ENCODE peak calls at places on chromosomes 5 and 9, in five cellular contexts. One of them, this sample, is unnamed.
A peak's percentile ranks its signal among the peaks of the same experiment; 100 is the strongest.

GRCh38 chr5:171537463-171537862 is 118.0 kb downstream of the FGF18 start:
- DNase-seq in foreskin fibroblast: peak; percentile 33
- DNase-seq in OCI-LY7: no peak
- DNase-seq in WTC11: no peak
- DNase-seq in AG04449: no peak
- DNase-seq in this sample: no peak

GRCh38 chr9:129850821-129851540 is 15.7 kb downstream of the USP20 start:
- DNase-seq in OCI-LY7: no peak
- DNase-seq in foreskin fibroblast: no peak
- DNase-seq in AG04449: peak; percentile 10
- DNase-seq in WTC11: no peak
- DNase-seq in this sample: no peak

GRCh38 chr5:98771389-98772109 is 1.9 kb upstream of the RGMB start:
- DNase-seq in OCI-LY7: peak; percentile 83
- DNase-seq in WTC11: peak; percentile 49
- DNase-seq in AG04449: peak; percentile 71
- DNase-seq in foreskin fibroblast: peak; percentile 87
- DNase-seq in this sample: peak; percentile 66

GRCh38 chr5:180642181-180643140 is 6.9 kb downstream of the FLT4 start:
- DNase-seq in WTC11: no peak
- DNase-seq in AG04449: no peak
- DNase-seq in OCI-LY7: no peak
- DNase-seq in foreskin fibroblast: no peak
- DNase-seq in this sample: no peak

GRCh38 chr5:176886336-176887251 is 12.6 kb downstream of the HK3 start:
- DNase-seq in WTC11: no peak
- DNase-seq in AG04449: no peak
- DNase-seq in OCI-LY7: no peak
- DNase-seq in foreskin fibroblast: no peak
- DNase-seq in this sample: no peak

GRCh38 chr9:113525208-113525607 is 61.7 kb downstream of the RGS3 start:
- DNase-seq in foreskin fibroblast: no peak
- DNase-seq in OCI-LY7: no peak
- DNase-seq in AG04449: no peak
- DNase-seq in WTC11: no peak
- DNase-seq in this sample: no peak

GRCh38 chr9:34928921-34929320 is 29.2 kb upstream of the PHF24 start:
- DNase-seq in OCI-LY7: no peak
- DNase-seq in foreskin fibroblast: no peak
- DNase-seq in WTC11: no peak
- DNase-seq in AG04449: no peak
- DNase-seq in this sample: no peak

GRCh38 chr5:761206-761771 is 23.2 kb downstream of the ZDHHC11B start:
- DNase-seq in AG04449: no peak
- DNase-seq in WTC11: no peak
- DNase-seq in foreskin fibroblast: no peak
- DNase-seq in OCI-LY7: no peak
- DNase-seq in this sample: no peak

GRCh38 chr9:89873801-89874200 is 269.0 kb downstream of the GADD45G start:
- DNase-seq in foreskin fibroblast: no peak
- DNase-seq in WTC11: no peak
- DNase-seq in OCI-LY7: no peak
- DNase-seq in AG04449: no peak
- DNase-seq in this sample: no peak

GRCh38 chr5:172050070-172050469 is 43.6 kb upstream of the FBXW11 start:
- DNase-seq in WTC11: no peak
- DNase-seq in AG04449: no peak
- DNase-seq in OCI-LY7: no peak
- DNase-seq in foreskin fibroblast: no peak
- DNase-seq in this sample: no peak

GRCh38 chr5:172282277-172283019 is 1.1 kb downstream of the UBTD2 start:
- DNase-seq in AG04449: no peak
- DNase-seq in foreskin fibroblast: no peak
- DNase-seq in OCI-LY7: peak; percentile 11
- DNase-seq in WTC11: no peak
- DNase-seq in this sample: no peak

GRCh38 chr5:151675956-151676712 is 10.6 kb downstream of the SPARC start:
- DNase-seq in AG04449: no peak
- DNase-seq in OCI-LY7: no peak
- DNase-seq in foreskin fibroblast: no peak
- DNase-seq in WTC11: no peak
- DNase-seq in this sample: no peak

GRCh38 chr5:1076406-1076805 is 35.5 kb downstream of the SLC12A7 start:
- DNase-seq in foreskin fibroblast: no peak
- DNase-seq in OCI-LY7: no peak
- DNase-seq in WTC11: no peak
- DNase-seq in AG04449: no peak
- DNase-seq in this sample: no peak

GRCh38 chr9:84990416-84990815 is 320.9 kb downstream of the NTRK2 start:
- DNase-seq in OCI-LY7: no peak
- DNase-seq in WTC11: no peak
- DNase-seq in foreskin fibroblast: no peak
- DNase-seq in AG04449: no peak
- DNase-seq in this sample: no peak

GRCh38 chr9:124016152-124017063 is 4.8 kb downstream of the LHX2 start:
- DNase-seq in WTC11: no peak
- DNase-seq in foreskin fibroblast: no peak
- DNase-seq in AG04449: no peak
- DNase-seq in OCI-LY7: no peak
- DNase-seq in this sample: no peak

GRCh38 chr9:97808415-97808814 is 44.6 kb upstream of the FOXE1 start:
- DNase-seq in OCI-LY7: no peak
- DNase-seq in WTC11: no peak
- DNase-seq in AG04449: no peak
- DNase-seq in foreskin fibroblast: no peak
- DNase-seq in this sample: no peak

GRCh38 chr5:10556893-10557746 is 6.8 kb upstream of the ANKRD33B start:
- DNase-seq in AG04449: no peak
- DNase-seq in OCI-LY7: no peak
- DNase-seq in foreskin fibroblast: no peak
- DNase-seq in WTC11: no peak
- DNase-seq in this sample: no peak

GRCh38 chr9:125536184-125537152 is 170.5 kb downstream of the MAPKAP1 start:
- DNase-seq in WTC11: no peak
- DNase-seq in foreskin fibroblast: no peak
- DNase-seq in AG04449: no peak
- DNase-seq in OCI-LY7: no peak
- DNase-seq in this sample: no peak

GRCh38 chr5:167794121-167794520 is 497.3 kb upstream of the WWC1 start:
- DNase-seq in foreskin fibroblast: no peak
- DNase-seq in OCI-LY7: no peak
- DNase-seq in AG04449: no peak
- DNase-seq in WTC11: no peak
- DNase-seq in this sample: no peak

GRCh38 chr5:76716456-76717157 is 681 bp downstream of the F2R start:
- DNase-seq in foreskin fibroblast: no peak
- DNase-seq in WTC11: peak; percentile 37
- DNase-seq in AG04449: no peak
- DNase-seq in OCI-LY7: no peak
- DNase-seq in this sample: peak; percentile 7

GRCh38 chr9:79134654-79135053 is 437.1 kb upstream of the TLE4 start:
- DNase-seq in foreskin fibroblast: no peak
- DNase-seq in AG04449: no peak
- DNase-seq in WTC11: peak; percentile 52
- DNase-seq in OCI-LY7: peak; percentile 2
- DNase-seq in this sample: no peak
- TF ChIP-seq CTCF in foreskin fibroblast: peak; percentile 13
- TF ChIP-seq CTCF in AG04449: peak; percentile 28
- TF ChIP-seq CTCF in WTC11: peak; percentile 44
- TF ChIP-seq CTCF in OCI-LY7: peak; percentile 51
- TF ChIP-seq CTCF in this sample: peak; percentile 47

DNA sequence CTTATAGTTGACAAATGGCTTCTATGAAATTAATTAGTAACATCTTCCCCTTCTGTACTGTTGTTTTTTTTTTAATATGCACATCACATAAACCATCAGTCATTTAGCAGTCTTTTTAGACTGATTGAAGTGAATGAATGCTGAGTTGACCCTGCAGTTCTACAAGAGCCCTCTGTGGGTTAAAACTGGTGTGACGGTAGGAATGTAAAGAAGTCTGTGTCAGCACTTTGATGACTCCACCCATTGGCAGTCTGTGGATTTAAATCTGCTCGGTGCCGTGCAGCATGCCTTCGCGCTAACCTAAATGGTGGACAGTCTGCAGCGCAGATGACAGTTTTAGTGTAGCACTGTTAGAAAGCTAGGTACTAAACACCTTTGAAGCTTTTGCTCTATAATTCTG is 3.1 kb downstream of the GTF3C4 start:
- DNase-seq in WTC11: no peak
- DNase-seq in foreskin fibroblast: peak; percentile 48
- DNase-seq in OCI-LY7: peak; percentile 47
- DNase-seq in AG04449: no peak
- DNase-seq in this sample: peak; percentile 5
- TF ChIP-seq CTCF in WTC11: no peak
- TF ChIP-seq CTCF in foreskin fibroblast: no peak
- TF ChIP-seq CTCF in OCI-LY7: peak; percentile 46
- TF ChIP-seq CTCF in AG04449: peak; percentile 46
- TF ChIP-seq CTCF in this sample: peak; percentile 54

DNA sequence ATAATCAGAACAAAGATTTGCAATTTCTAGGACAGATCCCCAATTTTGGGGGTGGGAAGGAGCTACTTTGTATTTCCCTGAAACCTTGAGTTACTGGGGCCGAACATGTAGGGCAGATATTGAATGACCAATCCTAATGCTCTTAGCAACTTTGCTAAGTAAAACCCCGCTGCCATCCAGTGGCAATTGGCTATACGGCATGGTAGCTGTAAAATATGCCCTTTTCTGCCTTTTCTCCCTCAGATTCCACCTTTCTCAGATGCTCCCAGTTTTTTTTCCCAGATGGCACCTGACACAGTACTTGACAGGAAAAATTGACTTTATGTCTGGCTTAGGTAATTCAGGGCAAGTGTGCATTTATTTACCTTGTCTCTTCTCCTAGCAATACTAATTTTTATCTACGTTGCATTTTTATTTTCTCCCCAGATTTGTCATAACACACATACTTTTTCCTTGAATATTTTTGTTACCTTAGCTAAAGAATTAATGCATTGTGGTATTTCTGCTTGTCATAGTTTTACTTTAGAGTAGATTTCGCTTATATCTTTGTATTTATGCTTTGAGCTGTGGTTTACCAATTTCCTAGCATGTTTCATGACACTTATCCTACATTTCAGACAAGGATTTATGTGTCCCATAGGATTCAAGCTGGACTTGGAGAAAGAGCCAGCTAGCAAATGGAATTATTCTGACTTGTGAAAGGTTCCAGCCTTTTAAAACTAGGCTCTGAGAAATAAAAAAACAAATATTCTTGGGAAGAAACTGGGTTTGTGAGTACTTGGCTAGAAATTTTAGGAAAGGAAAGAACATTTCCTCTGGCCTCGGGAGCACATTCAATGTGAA is 37.3 kb downstream of the PIK3R1 start:
- DNase-seq in AG04449: no peak
- DNase-seq in foreskin fibroblast: peak; percentile 55
- DNase-seq in OCI-LY7: peak; percentile 66
- DNase-seq in WTC11: peak; percentile 67
- DNase-seq in this sample: peak; percentile 48
- TF ChIP-seq CTCF in AG04449: peak; percentile 80
- TF ChIP-seq CTCF in foreskin fibroblast: peak; percentile 72
- TF ChIP-seq CTCF in OCI-LY7: peak; percentile 84
- TF ChIP-seq CTCF in WTC11: peak; percentile 26
- TF ChIP-seq CTCF in this sample: peak; percentile 89

DNA sequence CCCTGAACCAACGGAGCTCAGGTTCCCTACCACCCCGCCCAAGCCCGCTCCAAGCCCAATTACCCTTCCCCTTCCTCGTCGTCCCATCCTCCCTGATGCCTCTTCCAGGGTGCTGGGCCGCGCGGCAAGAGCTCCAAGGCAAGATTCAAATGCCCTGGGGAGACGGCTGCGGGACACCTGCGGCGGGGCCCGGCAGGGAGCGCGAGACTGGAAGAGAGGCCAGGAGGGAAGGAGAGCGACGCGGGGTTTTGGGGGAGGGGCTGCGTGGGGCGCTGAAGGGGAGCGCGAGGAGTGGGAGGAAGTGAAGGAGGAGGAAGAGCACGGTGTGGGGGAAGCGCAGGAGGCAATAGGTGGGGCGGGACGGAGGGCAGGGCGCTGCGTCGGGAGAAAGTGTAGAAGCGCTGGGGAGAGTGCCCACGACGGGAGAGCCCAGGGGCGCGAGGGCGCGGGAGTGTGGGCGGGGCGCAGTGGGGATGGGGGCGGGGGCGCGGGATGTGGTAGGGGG is 975 bp upstream of the NXNL2 start:
- DNase-seq in WTC11: peak; percentile 62
- DNase-seq in OCI-LY7: no peak
- DNase-seq in AG04449: no peak
- DNase-seq in foreskin fibroblast: peak; percentile 56
- DNase-seq in this sample: no peak
- TF ChIP-seq CTCF in WTC11: no peak
- TF ChIP-seq CTCF in OCI-LY7: no peak
- TF ChIP-seq CTCF in AG04449: peak; percentile 18
- TF ChIP-seq CTCF in foreskin fibroblast: peak; percentile 11
- TF ChIP-seq CTCF in this sample: no peak

DNA sequence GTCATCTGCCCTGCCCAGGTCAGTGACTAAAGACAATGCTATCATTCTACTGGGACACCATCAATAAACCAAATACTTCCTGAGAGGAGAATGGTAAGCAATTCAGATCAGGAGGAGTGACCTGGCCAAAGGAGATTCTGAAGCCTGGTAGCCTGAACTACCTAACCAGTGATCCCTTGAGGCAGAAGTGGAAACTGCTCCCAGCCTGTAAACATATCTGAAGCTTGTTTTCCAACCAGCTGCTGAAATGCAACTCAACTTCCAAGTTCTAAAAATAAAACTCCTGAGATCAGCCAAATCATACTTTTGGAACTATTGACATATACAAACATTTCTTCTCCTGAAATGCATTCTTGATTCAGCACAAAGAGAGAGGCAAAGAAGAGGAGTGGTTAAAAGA is 204.1 kb downstream of the EBF1 start:
- DNase-seq in AG04449: no peak
- DNase-seq in foreskin fibroblast: no peak
- DNase-seq in OCI-LY7: no peak
- DNase-seq in WTC11: no peak
- DNase-seq in this sample: no peak
- TF ChIP-seq CTCF in AG04449: no peak
- TF ChIP-seq CTCF in foreskin fibroblast: peak; percentile 13
- TF ChIP-seq CTCF in OCI-LY7: no peak
- TF ChIP-seq CTCF in WTC11: no peak
- TF ChIP-seq CTCF in this sample: no peak

DNA sequence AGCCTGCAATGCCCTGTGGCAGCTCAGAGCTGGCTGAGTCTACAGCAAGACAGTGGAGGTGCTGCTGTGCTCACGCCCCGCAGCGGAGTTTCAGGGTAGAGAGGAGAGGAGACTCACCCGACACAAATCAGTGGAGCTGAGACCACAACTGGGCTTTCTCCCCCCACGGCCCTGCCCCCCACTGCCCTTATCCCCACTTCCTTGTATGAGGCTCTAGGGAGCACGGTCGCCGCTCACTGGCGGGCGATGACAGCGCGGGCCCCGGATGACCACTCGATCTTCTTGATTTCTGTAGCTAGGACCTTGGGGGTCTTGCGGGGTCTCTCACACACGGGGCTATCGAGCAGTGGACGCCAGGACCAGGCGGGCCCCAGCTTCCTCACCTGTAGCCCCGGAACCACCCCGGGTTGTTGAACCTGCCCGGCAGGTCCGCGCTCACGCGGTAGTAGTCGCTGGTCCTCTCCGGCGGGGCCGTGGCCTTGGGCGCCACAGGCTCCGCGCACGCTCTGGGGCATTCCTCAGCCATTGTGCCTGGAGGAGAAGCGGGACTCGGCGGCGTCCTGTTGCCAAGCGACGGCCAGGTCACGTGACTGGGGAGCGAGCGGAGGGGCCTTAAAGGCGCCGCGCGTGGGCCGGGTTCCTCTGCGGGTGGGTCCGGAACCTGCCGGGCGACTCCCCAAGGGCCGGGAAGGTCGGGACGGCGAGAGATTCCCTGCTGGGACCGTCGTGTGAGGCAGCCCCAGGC is 984 bp upstream of the MRPS2 start:
- DNase-seq in AG04449: no peak
- DNase-seq in WTC11: peak; percentile 88
- DNase-seq in foreskin fibroblast: peak; percentile 85
- DNase-seq in OCI-LY7: peak; percentile 80
- DNase-seq in this sample: peak; percentile 89
- TF ChIP-seq CTCF in AG04449: no peak
- TF ChIP-seq CTCF in WTC11: no peak
- TF ChIP-seq CTCF in foreskin fibroblast: no peak
- TF ChIP-seq CTCF in OCI-LY7: peak; percentile 28
- TF ChIP-seq CTCF in this sample: no peak